ENCODE peak calls at places on chromosomes 7 and 10, in six cellular contexts. J, Y, E, L, G and S are unnamed samples.

GRCh38 chr10:107579970-107580369 is 415.5 kb upstream of the SORCS1 start:
- DNase-seq in Y (no peak), E (no peak), G (no peak), L (no peak), J (peak; percentile 16), S (no peak)

GRCh38 chr10:113180401-113181154 is 230.5 kb downstream of the TCF7L2 start:
- DNase-seq in J (no peak), Y (no peak), E (no peak), G (no peak), L (no peak), S (no peak)

GRCh38 chr7:74105992-74106391 is 22.4 kb downstream of the LIMK1 start:
- DNase-seq in G (no peak), L (no peak), Y (no peak), E (no peak), J (no peak), S (no peak)

GRCh38 chr7:87216701-87217508 is 2.6 kb downstream of the TMEM243 start:
- DNase-seq in J (no peak), Y (no peak), L (no peak), G (no peak), E (peak; percentile 75), S (no peak)

GRCh38 chr7:24864214-24864817 is 107.1 kb upstream of the GSDME start:
- DNase-seq in G (no peak), E (no peak), Y (no peak), L (no peak), J (no peak), S (no peak)

GRCh38 chr10:29392376-29393021 is 103.6 kb downstream of the LYZL1 start:
- DNase-seq in L (no peak), E (peak; percentile 51), Y (no peak), G (peak; percentile 38), J (peak; percentile 68), S (no peak)

GRCh38 chr7:42493436-42494198 is 256.6 kb upstream of the GLI3 start:
- DNase-seq in Y (peak; percentile 78), E (no peak), G (peak; percentile 70), J (peak; percentile 94), L (no peak), S (peak; percentile 92)

GRCh38 chr7:28774529-28775057 is 183.5 kb downstream of the TRIL start:
- DNase-seq in J (no peak), G (no peak), E (no peak), L (no peak), Y (no peak), S (no peak)

GRCh38 chr10:60465801-60466200 is 76.1 kb upstream of the ANK3 start:
- DNase-seq in L (no peak), G (no peak), E (no peak), Y (no peak), J (peak; percentile 52), S (no peak)

GRCh38 chr7:99270702-99271101 is 1.9 kb upstream of the MYH16 start:
- DNase-seq in L (no peak), G (no peak), Y (no peak), E (no peak), J (no peak), S (no peak)

GRCh38 chr10:52933748-52934147 is 161.2 kb upstream of the MBL2 start:
- DNase-seq in G (no peak), L (no peak), E (no peak), Y (no peak), J (no peak), S (no peak)

GRCh38 chr10:20771053-20771452 is 126.1 kb downstream of the NEBL start:
- DNase-seq in Y (no peak), J (no peak), L (no peak), G (no peak), E (no peak), S (no peak)

GRCh38 chr10:32417906-32418547 is 27.9 kb upstream of the CCDC7 start:
- DNase-seq in J (no peak), G (no peak), Y (no peak), E (no peak), L (no peak), S (no peak)

GRCh38 chr10:71131096-71131495 is 81.3 kb upstream of the UNC5B start:
- DNase-seq in Y (no peak), E (no peak), G (no peak), J (no peak), L (no peak), S (no peak)

GRCh38 chr7:66363655-66364054 is 158.5 kb downstream of the TPST1 start:
- DNase-seq in L (no peak), J (no peak), E (no peak), Y (no peak), G (no peak), S (no peak)

GRCh38 chr7:79548616-79549206 is 95.2 kb upstream of the MAGI2 start:
- DNase-seq in L (no peak), J (no peak), G (no peak), Y (no peak), E (no peak), S (no peak)

GRCh38 chr7:64639267-64640001 is 26.5 kb upstream of the ZNF107 start:
- DNase-seq in E (no peak), L (no peak), Y (no peak), J (no peak), G (no peak), S (no peak)

GRCh38 chr7:97576043-97576442 is 155.8 kb upstream of the TAC1 start:
- DNase-seq in G (no peak), L (no peak), Y (no peak), E (no peak), J (no peak), S (no peak)

GRCh38 chr10:98128802-98129201 is 5.7 kb upstream of the R3HCC1L start:
- DNase-seq in E (no peak), L (no peak), Y (no peak), G (no peak), J (no peak), S (no peak)

GRCh38 chr10:60646966-60647796 is 131.1 kb upstream of the CDK1 start:
- DNase-seq in G (peak; percentile 44), J (peak; percentile 76), L (no peak), E (peak; percentile 42), Y (no peak), S (no peak)

GRCh38 chr10:111275091-111275490 is 198.3 kb downstream of the ADRA2A start:
- DNase-seq in G (no peak), Y (no peak), E (no peak), L (no peak), J (no peak), S (no peak)

GRCh38 chr7:107538001-107538400 is 25.7 kb downstream of the COG5 start:
- DNase-seq in G (no peak), Y (no peak), E (no peak), L (no peak), J (no peak), S (no peak)

GRCh38 chr7:75950111-75950681 is 35.2 kb downstream of the POR start:
- DNase-seq in L (peak; percentile 67), E (no peak), J (no peak), G (no peak), Y (peak; percentile 61), S (no peak)

GRCh38 chr10:26441491-26442214 is 3.5 kb downstream of the APBB1IP start:
- DNase-seq in G (no peak), E (no peak), L (no peak), J (no peak), Y (no peak), S (no peak)

GRCh38 chr10:1183033-1183396 is 126.8 kb downstream of the WDR37 start:
- DNase-seq in Y (no peak), L (peak; percentile 20), E (no peak), G (no peak), J (no peak), S (peak; percentile 92)

GRCh38 chr7:90412458-90413184 is 9.4 kb downstream of the CLDN12 start:
- DNase-seq in E (no peak), L (no peak), G (peak; percentile 8), Y (peak; percentile 37), J (peak; percentile 48), S (no peak)

GRCh38 chr10:43667317-43667731 is 18.6 kb upstream of the ZNF32 start:
- DNase-seq in Y (no peak), J (no peak), L (no peak), G (no peak), E (peak; percentile 53), S (no peak)

GRCh38 chr10:103197177-103197576 is 4.1 kb upstream of the NT5C2 start:
- DNase-seq in G (peak; percentile 34), L (peak; percentile 82), Y (peak; percentile 80), E (no peak), J (peak; percentile 58), S (no peak)

GRCh38 chr10:68558478-68558877 is 1.7 kb upstream of the TET1 start:
- DNase-seq in E (no peak), J (no peak), Y (no peak), G (no peak), L (no peak), S (no peak)

DNA sequence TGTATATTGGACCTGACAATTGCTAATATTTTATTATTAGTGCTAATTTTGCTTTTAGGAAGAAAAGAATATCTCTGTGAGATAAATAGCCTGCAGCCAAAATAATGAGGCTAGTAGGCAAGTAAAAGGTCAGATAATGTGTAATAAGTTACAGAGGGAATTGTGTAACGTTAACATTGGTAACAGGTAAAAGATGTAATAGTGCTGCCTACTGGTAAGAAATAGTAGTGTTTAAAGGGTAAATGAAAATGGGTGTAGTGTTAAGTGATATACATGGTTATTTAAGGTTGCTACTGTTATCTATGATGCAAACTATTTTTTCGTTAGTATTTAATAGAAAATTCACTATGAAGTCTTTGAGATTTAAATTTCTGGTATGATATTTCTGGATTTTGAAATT is 9.2 kb upstream of the FOXP2 start:
- DNase-seq in J (peak; percentile 30), E (no peak), G (peak; percentile 15), Y (no peak), L (no peak), S (no peak)
- TF ChIP-seq CTCF in J (peak; percentile 36), E (peak; percentile 4), G (peak; percentile 34), Y (peak; percentile 46), L (peak; percentile 22), S (peak; percentile 85)

GRCh38 chr7:2431260-2431867 is 28.0 kb downstream of the CHST12 start:
- DNase-seq in Y (no peak), J (peak; percentile 17), G (peak; percentile 27), E (peak; percentile 57), L (no peak), S (no peak)
- TF ChIP-seq CTCF in Y (peak; percentile 55), J (no peak), G (no peak), E (peak; percentile 43), L (peak; percentile 58), S (peak; percentile 55)

DNA sequence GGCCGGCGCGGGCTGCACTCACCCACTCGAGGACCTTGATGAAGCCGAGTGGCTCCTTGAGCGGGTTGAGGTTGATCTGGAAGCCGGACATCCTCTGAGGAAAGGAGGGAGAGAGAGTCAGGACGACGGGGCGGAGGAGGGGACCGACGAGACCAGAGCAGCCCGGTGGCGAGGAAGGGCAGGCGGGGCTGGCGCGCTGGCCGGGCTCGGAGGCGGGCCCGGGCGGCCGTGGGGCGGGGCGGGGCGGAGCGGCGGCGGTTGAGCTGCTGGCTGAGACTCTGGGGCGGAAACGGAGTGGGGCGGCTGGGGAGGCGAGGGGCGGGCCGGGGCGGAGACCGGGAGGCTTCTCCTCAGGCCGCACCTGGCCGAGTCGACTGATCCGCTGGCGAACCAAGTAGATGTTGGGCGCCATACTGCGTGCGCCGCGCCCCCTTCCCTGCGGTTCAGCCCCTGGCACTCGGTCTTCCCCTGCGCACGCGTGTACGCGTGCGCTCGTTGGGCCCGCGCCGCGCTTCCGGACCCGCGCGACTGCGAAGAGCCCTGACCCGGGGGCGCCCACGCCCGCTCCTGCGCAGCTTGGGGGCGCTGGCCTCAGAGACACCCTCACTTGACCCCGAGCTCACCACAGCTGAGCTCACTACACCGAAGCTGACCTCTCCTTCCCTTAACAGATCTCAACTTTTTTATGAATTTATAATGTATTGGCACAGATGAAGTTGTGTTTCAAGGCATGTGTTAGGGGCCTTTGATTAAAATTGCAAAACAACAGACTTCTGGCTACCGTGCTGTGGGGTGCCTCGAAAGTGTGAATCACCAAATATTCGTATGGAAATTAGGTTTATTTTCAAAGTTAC is at the start of gene SYPL1:
- DNase-seq in J (peak; percentile 92), E (peak; percentile 96), L (peak; percentile 89), G (peak; percentile 87), Y (peak; percentile 95), S (peak; percentile 95)
- TF ChIP-seq CTCF in J (no peak), E (no peak), L (no peak), G (no peak), Y (peak; percentile 18), S (peak; percentile 32)

GRCh38 chr10:115745943-115746342 is 527.1 kb downstream of the GFRA1 start:
- DNase-seq in L (no peak), E (no peak), J (no peak), G (no peak), Y (no peak), S (no peak)
- TF ChIP-seq CTCF in L (no peak), E (no peak), J (no peak), G (no peak), Y (no peak), S (no peak)